ENCODE peak calls at places on chromosomes 5 and 9, in eight cellular contexts. O is stimulated activated CD4-positive, alpha-beta T cell treated with anti-CD3 and anti-CD28 coated beads, Interleukin-2, amount 100 ng/mL, for 48 hours; L is naive B cell; C is right atrium auricular region; Z is astrocyte; K is left colon; V is ELR; D is tibial nerve. S is an unnamed sample.

GRCh38 chr9:37410969-37411785 is 11.3 kb upstream of the GRHPR start:
- DNase-seq in O (peak; percentile 28), L (no peak), C (no peak), Z (no peak), K (no peak), V (peak; percentile 44), D (no peak), S (no peak)

GRCh38 chr5:88262116-88262515 is 6.5 kb downstream of the TMEM161B start:
- DNase-seq in O (no peak), L (no peak), C (no peak), Z (peak; percentile 80), K (no peak), V (peak; percentile 24), D (no peak), S (no peak)

GRCh38 chr9:79308012-79308411 is 263.8 kb upstream of the TLE4 start:
- DNase-seq in O (no peak), L (no peak), C (no peak), Z (no peak), K (no peak), V (no peak), D (no peak), S (no peak)

GRCh38 chr5:147168578-147169327 is 66.1 kb upstream of the STK32A start:
- DNase-seq in O (no peak), L (no peak), C (no peak), Z (peak; percentile 70), K (no peak), V (peak; percentile 8), D (no peak), S (no peak)

GRCh38 chr5:153594785-153595184 is 104.3 kb downstream of the GRIA1 start:
- DNase-seq in O (no peak), L (no peak), C (no peak), Z (no peak), K (no peak), V (no peak), D (no peak), S (no peak)

GRCh38 chr5:173888473-173889135 is 455 bp downstream of the CPEB4 start:
- DNase-seq in O (no peak), L (peak; percentile 3), C (no peak), Z (no peak), K (peak; percentile 40), V (peak; percentile 62), D (no peak), S (no peak)

GRCh38 chr9:116262421-116262820 is 108.8 kb downstream of the PAPPA start:
- DNase-seq in O (no peak), L (no peak), C (no peak), Z (no peak), K (no peak), V (no peak), D (no peak), S (no peak)

GRCh38 chr9:16369427-16369826 is 501.0 kb downstream of the BNC2 start:
- DNase-seq in O (no peak), L (no peak), C (peak; percentile 38), Z (no peak), K (no peak), V (no peak), D (no peak), S (no peak)

GRCh38 chr5:100722657-100723056 is 180.4 kb downstream of the ST8SIA4 start:
- DNase-seq in O (no peak), L (no peak), C (no peak), Z (no peak), K (no peak), V (no peak), D (no peak), S (no peak)

GRCh38 chr9:128899566-128900322 is 17.8 kb downstream of the LRRC8A start:
- DNase-seq in O (no peak), L (no peak), C (no peak), Z (no peak), K (no peak), V (peak; percentile 37), D (no peak), S (no peak)

GRCh38 chr5:137497396-137498290 is 1.5 kb downstream of the SPOCK1 start:
- DNase-seq in O (no peak), L (no peak), C (no peak), Z (no peak), K (no peak), V (peak; percentile 19), D (peak; percentile 12), S (no peak)

GRCh38 chr5:141969783-141970741 is 1.2 kb downstream of the RNF14 start:
- DNase-seq in O (no peak), L (peak; percentile 25), C (no peak), Z (no peak), K (no peak), V (peak; percentile 25), D (no peak), S (peak; percentile 48)

GRCh38 chr9:134928796-134929559 is 11.3 kb upstream of the FCN1 start:
- DNase-seq in O (no peak), L (peak; percentile 51), C (peak; percentile 67), Z (no peak), K (peak; percentile 51), V (no peak), D (peak; percentile 28), S (no peak)